ENCODE peak calls at places on chromosome 4, in eight cellular contexts. One of them, this sample, is unnamed.

GRCh38 chr4:124276461-124276860 is 436.1 kb downstream of the ANKRD50 start:
- DNase-seq in GM12865: no peak
- DNase-seq in heart left ventricle: no peak
- DNase-seq in NCI-H510A: no peak
- DNase-seq in left lung: no peak
- DNase-seq in stimulated activated CD8-positive, alpha-beta memory T cell treated with anti-CD3 and anti-CD28 coated beads, Interleukin-7, amount 100 ng/mL, for 1 hour: no peak
- DNase-seq in NCI-H2107: no peak
- DNase-seq in upper lobe of right lung: no peak
- DNase-seq in this sample: peak; percentile 12

GRCh38 chr4:39353478-39354177 is 12.5 kb downstream of the RFC1 start:
- DNase-seq in GM12865: peak; percentile 81
- DNase-seq in heart left ventricle: no peak
- DNase-seq in upper lobe of right lung: no peak
- DNase-seq in stimulated activated CD8-positive, alpha-beta memory T cell treated with anti-CD3 and anti-CD28 coated beads, Interleukin-7, amount 100 ng/mL, for 1 hour: no peak
- DNase-seq in NCI-H510A: no peak
- DNase-seq in NCI-H2107: peak; percentile 3
- DNase-seq in left lung: no peak
- DNase-seq in this sample: peak; percentile 42

GRCh38 chr4:55378617-55379467 is 16.9 kb upstream of the TMEM165 start:
- DNase-seq in heart left ventricle: no peak
- DNase-seq in NCI-H510A: no peak
- DNase-seq in NCI-H2107: no peak
- DNase-seq in GM12865: no peak
- DNase-seq in upper lobe of right lung: no peak
- DNase-seq in left lung: peak; percentile 49
- DNase-seq in stimulated activated CD8-positive, alpha-beta memory T cell treated with anti-CD3 and anti-CD28 coated beads, Interleukin-7, amount 100 ng/mL, for 1 hour: no peak
- DNase-seq in this sample: peak; percentile 86

GRCh38 chr4:40586034-40586433 is 43.6 kb downstream of the RBM47 start:
- DNase-seq in left lung: no peak
- DNase-seq in NCI-H2107: no peak
- DNase-seq in GM12865: no peak
- DNase-seq in stimulated activated CD8-positive, alpha-beta memory T cell treated with anti-CD3 and anti-CD28 coated beads, Interleukin-7, amount 100 ng/mL, for 1 hour: no peak
- DNase-seq in NCI-H510A: no peak
- DNase-seq in upper lobe of right lung: no peak
- DNase-seq in heart left ventricle: no peak
- DNase-seq in this sample: no peak

GRCh38 chr4:136810626-136811025 is 721.7 kb downstream of the PCDH18 start:
- DNase-seq in stimulated activated CD8-positive, alpha-beta memory T cell treated with anti-CD3 and anti-CD28 coated beads, Interleukin-7, amount 100 ng/mL, for 1 hour: no peak
- DNase-seq in NCI-H2107: no peak
- DNase-seq in heart left ventricle: no peak
- DNase-seq in upper lobe of right lung: no peak
- DNase-seq in GM12865: no peak
- DNase-seq in left lung: no peak
- DNase-seq in NCI-H510A: no peak
- DNase-seq in this sample: peak; percentile 4

GRCh38 chr4:186021461-186022167 is 47.3 kb upstream of the TLR3 start:
- DNase-seq in left lung: no peak
- DNase-seq in stimulated activated CD8-positive, alpha-beta memory T cell treated with anti-CD3 and anti-CD28 coated beads, Interleukin-7, amount 100 ng/mL, for 1 hour: no peak
- DNase-seq in upper lobe of right lung: no peak
- DNase-seq in heart left ventricle: no peak
- DNase-seq in NCI-H2107: no peak
- DNase-seq in NCI-H510A: no peak
- DNase-seq in GM12865: peak; percentile 6
- DNase-seq in this sample: peak; percentile 32

GRCh38 chr4:18518098-18518497 is 496.5 kb upstream of the LCORL start:
- DNase-seq in heart left ventricle: no peak
- DNase-seq in upper lobe of right lung: no peak
- DNase-seq in NCI-H2107: no peak
- DNase-seq in GM12865: no peak
- DNase-seq in left lung: no peak
- DNase-seq in stimulated activated CD8-positive, alpha-beta memory T cell treated with anti-CD3 and anti-CD28 coated beads, Interleukin-7, amount 100 ng/mL, for 1 hour: no peak
- DNase-seq in NCI-H510A: no peak
- DNase-seq in this sample: no peak

GRCh38 chr4:53717064-53717549 is 125.8 kb upstream of the LNX1 start:
- DNase-seq in NCI-H2107: no peak
- DNase-seq in upper lobe of right lung: no peak
- DNase-seq in GM12865: no peak
- DNase-seq in left lung: no peak
- DNase-seq in stimulated activated CD8-positive, alpha-beta memory T cell treated with anti-CD3 and anti-CD28 coated beads, Interleukin-7, amount 100 ng/mL, for 1 hour: no peak
- DNase-seq in NCI-H510A: no peak
- DNase-seq in heart left ventricle: no peak
- DNase-seq in this sample: no peak

GRCh38 chr4:93444860-93445259 is 383.7 kb upstream of the ATOH1 start:
- DNase-seq in NCI-H2107: no peak
- DNase-seq in left lung: no peak
- DNase-seq in upper lobe of right lung: no peak
- DNase-seq in GM12865: no peak
- DNase-seq in heart left ventricle: no peak
- DNase-seq in stimulated activated CD8-positive, alpha-beta memory T cell treated with anti-CD3 and anti-CD28 coated beads, Interleukin-7, amount 100 ng/mL, for 1 hour: no peak
- DNase-seq in NCI-H510A: no peak
- DNase-seq in this sample: no peak

GRCh38 chr4:53706422-53707032 is 115.2 kb upstream of the LNX1 start:
- DNase-seq in NCI-H510A: peak; percentile 49
- DNase-seq in left lung: no peak
- DNase-seq in stimulated activated CD8-positive, alpha-beta memory T cell treated with anti-CD3 and anti-CD28 coated beads, Interleukin-7, amount 100 ng/mL, for 1 hour: no peak
- DNase-seq in heart left ventricle: no peak
- DNase-seq in GM12865: peak; percentile 75
- DNase-seq in upper lobe of right lung: no peak
- DNase-seq in NCI-H2107: no peak
- DNase-seq in this sample: peak; percentile 56

GRCh38 chr4:103272174-103272573 is 74.0 kb upstream of the CENPE start:
- DNase-seq in NCI-H2107: no peak
- DNase-seq in upper lobe of right lung: no peak
- DNase-seq in GM12865: no peak
- DNase-seq in stimulated activated CD8-positive, alpha-beta memory T cell treated with anti-CD3 and anti-CD28 coated beads, Interleukin-7, amount 100 ng/mL, for 1 hour: no peak
- DNase-seq in left lung: no peak
- DNase-seq in heart left ventricle: no peak
- DNase-seq in NCI-H510A: no peak
- DNase-seq in this sample: no peak

GRCh38 chr4:82630079-82630478 is 68.3 kb upstream of the TMEM150C start:
- DNase-seq in left lung: no peak
- DNase-seq in NCI-H2107: no peak
- DNase-seq in GM12865: no peak
- DNase-seq in heart left ventricle: no peak
- DNase-seq in stimulated activated CD8-positive, alpha-beta memory T cell treated with anti-CD3 and anti-CD28 coated beads, Interleukin-7, amount 100 ng/mL, for 1 hour: no peak
- DNase-seq in NCI-H510A: no peak
- DNase-seq in upper lobe of right lung: no peak
- DNase-seq in this sample: no peak

GRCh38 chr4:78551420-78552351 is at the start of gene ANXA3:
- DNase-seq in GM12865: no peak
- DNase-seq in NCI-H510A: peak; percentile 17
- DNase-seq in left lung: peak; percentile 76
- DNase-seq in stimulated activated CD8-positive, alpha-beta memory T cell treated with anti-CD3 and anti-CD28 coated beads, Interleukin-7, amount 100 ng/mL, for 1 hour: no peak
- DNase-seq in heart left ventricle: peak; percentile 60
- DNase-seq in NCI-H2107: no peak
- DNase-seq in upper lobe of right lung: peak; percentile 83
- DNase-seq in this sample: no peak

GRCh38 chr4:26032572-26033320 is 118.7 kb downstream of the SMIM20 start:
- DNase-seq in GM12865: no peak
- DNase-seq in NCI-H2107: no peak
- DNase-seq in upper lobe of right lung: no peak
- DNase-seq in NCI-H510A: no peak
- DNase-seq in stimulated activated CD8-positive, alpha-beta memory T cell treated with anti-CD3 and anti-CD28 coated beads, Interleukin-7, amount 100 ng/mL, for 1 hour: no peak
- DNase-seq in left lung: no peak
- DNase-seq in heart left ventricle: no peak
- DNase-seq in this sample: peak; percentile 84

GRCh38 chr4:93183589-93183988 is 645.0 kb upstream of the ATOH1 start:
- DNase-seq in GM12865: no peak
- DNase-seq in NCI-H510A: peak; percentile 41
- DNase-seq in heart left ventricle: no peak
- DNase-seq in left lung: no peak
- DNase-seq in NCI-H2107: no peak
- DNase-seq in stimulated activated CD8-positive, alpha-beta memory T cell treated with anti-CD3 and anti-CD28 coated beads, Interleukin-7, amount 100 ng/mL, for 1 hour: no peak
- DNase-seq in upper lobe of right lung: no peak
- DNase-seq in this sample: no peak

GRCh38 chr4:6019316-6020263 is 1.4 kb upstream of the C4orf50 start:
- DNase-seq in GM12865: peak; percentile 49
- DNase-seq in left lung: no peak
- DNase-seq in upper lobe of right lung: no peak
- DNase-seq in heart left ventricle: no peak
- DNase-seq in NCI-H510A: no peak
- DNase-seq in stimulated activated CD8-positive, alpha-beta memory T cell treated with anti-CD3 and anti-CD28 coated beads, Interleukin-7, amount 100 ng/mL, for 1 hour: no peak
- DNase-seq in NCI-H2107: peak; percentile 4
- DNase-seq in this sample: peak; percentile 44

GRCh38 chr4:41360214-41360910 is 103.6 kb downstream of the UCHL1 start:
- DNase-seq in GM12865: peak; percentile 8
- DNase-seq in NCI-H510A: peak; percentile 41
- DNase-seq in NCI-H2107: no peak
- DNase-seq in stimulated activated CD8-positive, alpha-beta memory T cell treated with anti-CD3 and anti-CD28 coated beads, Interleukin-7, amount 100 ng/mL, for 1 hour: no peak
- DNase-seq in left lung: peak; percentile 77
- DNase-seq in upper lobe of right lung: peak; percentile 91
- DNase-seq in heart left ventricle: peak; percentile 91
- DNase-seq in this sample: peak; percentile 80

GRCh38 chr4:6916587-6917444 is 7.2 kb downstream of the TBC1D14 start:
- DNase-seq in upper lobe of right lung: no peak
- DNase-seq in left lung: peak; percentile 82
- DNase-seq in NCI-H2107: no peak
- DNase-seq in heart left ventricle: no peak
- DNase-seq in stimulated activated CD8-positive, alpha-beta memory T cell treated with anti-CD3 and anti-CD28 coated beads, Interleukin-7, amount 100 ng/mL, for 1 hour: peak; percentile 33
- DNase-seq in NCI-H510A: no peak
- DNase-seq in GM12865: peak; percentile 53
- DNase-seq in this sample: no peak

GRCh38 chr4:88575222-88575621 is 17.1 kb upstream of the HERC3 start:
- DNase-seq in upper lobe of right lung: no peak
- DNase-seq in NCI-H2107: no peak
- DNase-seq in NCI-H510A: no peak
- DNase-seq in stimulated activated CD8-positive, alpha-beta memory T cell treated with anti-CD3 and anti-CD28 coated beads, Interleukin-7, amount 100 ng/mL, for 1 hour: no peak
- DNase-seq in GM12865: no peak
- DNase-seq in heart left ventricle: no peak
- DNase-seq in left lung: no peak
- DNase-seq in this sample: no peak

GRCh38 chr4:25838526-25838925 is 24.3 kb downstream of the SEL1L3 start:
- DNase-seq in NCI-H510A: no peak
- DNase-seq in upper lobe of right lung: no peak
- DNase-seq in NCI-H2107: no peak
- DNase-seq in heart left ventricle: no peak
- DNase-seq in left lung: no peak
- DNase-seq in GM12865: no peak
- DNase-seq in stimulated activated CD8-positive, alpha-beta memory T cell treated with anti-CD3 and anti-CD28 coated beads, Interleukin-7, amount 100 ng/mL, for 1 hour: no peak
- DNase-seq in this sample: no peak

GRCh38 chr4:159010563-159011260 is 92.2 kb upstream of the RAPGEF2 start:
- DNase-seq in NCI-H510A: no peak
- DNase-seq in upper lobe of right lung: peak; percentile 76
- DNase-seq in heart left ventricle: peak; percentile 70
- DNase-seq in stimulated activated CD8-positive, alpha-beta memory T cell treated with anti-CD3 and anti-CD28 coated beads, Interleukin-7, amount 100 ng/mL, for 1 hour: no peak
- DNase-seq in left lung: peak; percentile 74
- DNase-seq in NCI-H2107: no peak
- DNase-seq in GM12865: no peak
- DNase-seq in this sample: peak; percentile 19

GRCh38 chr4:970854-971520 is 2.4 kb downstream of the DGKQ start:
- DNase-seq in NCI-H510A: no peak
- DNase-seq in left lung: no peak
- DNase-seq in stimulated activated CD8-positive, alpha-beta memory T cell treated with anti-CD3 and anti-CD28 coated beads, Interleukin-7, amount 100 ng/mL, for 1 hour: no peak
- DNase-seq in heart left ventricle: no peak
- DNase-seq in upper lobe of right lung: no peak
- DNase-seq in GM12865: no peak
- DNase-seq in NCI-H2107: no peak
- DNase-seq in this sample: peak; percentile 11

GRCh38 chr4:148315049-148315448 is 127.2 kb downstream of the NR3C2 start:
- DNase-seq in GM12865: no peak
- DNase-seq in NCI-H510A: no peak
- DNase-seq in heart left ventricle: no peak
- DNase-seq in stimulated activated CD8-positive, alpha-beta memory T cell treated with anti-CD3 and anti-CD28 coated beads, Interleukin-7, amount 100 ng/mL, for 1 hour: no peak
- DNase-seq in upper lobe of right lung: no peak
- DNase-seq in left lung: no peak
- DNase-seq in NCI-H2107: no peak
- DNase-seq in this sample: peak; percentile 1

GRCh38 chr4:2258091-2259035 is 3.5 kb downstream of the MXD4 start:
- DNase-seq in stimulated activated CD8-positive, alpha-beta memory T cell treated with anti-CD3 and anti-CD28 coated beads, Interleukin-7, amount 100 ng/mL, for 1 hour: no peak
- DNase-seq in NCI-H510A: no peak
- DNase-seq in GM12865: no peak
- DNase-seq in heart left ventricle: peak; percentile 33
- DNase-seq in NCI-H2107: no peak
- DNase-seq in upper lobe of right lung: peak; percentile 59
- DNase-seq in left lung: peak; percentile 24
- DNase-seq in this sample: no peak

GRCh38 chr4:141659539-141659938 is 23.2 kb downstream of the IL15 start:
- DNase-seq in heart left ventricle: no peak
- DNase-seq in upper lobe of right lung: no peak
- DNase-seq in NCI-H2107: no peak
- DNase-seq in NCI-H510A: no peak
- DNase-seq in stimulated activated CD8-positive, alpha-beta memory T cell treated with anti-CD3 and anti-CD28 coated beads, Interleukin-7, amount 100 ng/mL, for 1 hour: no peak
- DNase-seq in GM12865: no peak
- DNase-seq in left lung: no peak
- DNase-seq in this sample: peak; percentile 39

GRCh38 chr4:126086041-126086440 is 771.3 kb downstream of the FAT4 start:
- DNase-seq in stimulated activated CD8-positive, alpha-beta memory T cell treated with anti-CD3 and anti-CD28 coated beads, Interleukin-7, amount 100 ng/mL, for 1 hour: no peak
- DNase-seq in GM12865: no peak
- DNase-seq in heart left ventricle: no peak
- DNase-seq in NCI-H510A: no peak
- DNase-seq in left lung: no peak
- DNase-seq in upper lobe of right lung: no peak
- DNase-seq in NCI-H2107: no peak
- DNase-seq in this sample: no peak

GRCh38 chr4:56787380-56787779 is 34.1 kb downstream of the SPINK2 start:
- DNase-seq in left lung: no peak
- DNase-seq in stimulated activated CD8-positive, alpha-beta memory T cell treated with anti-CD3 and anti-CD28 coated beads, Interleukin-7, amount 100 ng/mL, for 1 hour: no peak
- DNase-seq in upper lobe of right lung: no peak
- DNase-seq in NCI-H2107: no peak
- DNase-seq in NCI-H510A: peak; percentile 66
- DNase-seq in heart left ventricle: peak; percentile 45
- DNase-seq in GM12865: no peak
- DNase-seq in this sample: no peak

GRCh38 chr4:143406523-143406922 is 69.8 kb downstream of the GAB1 start:
- DNase-seq in upper lobe of right lung: no peak
- DNase-seq in GM12865: no peak
- DNase-seq in NCI-H2107: no peak
- DNase-seq in stimulated activated CD8-positive, alpha-beta memory T cell treated with anti-CD3 and anti-CD28 coated beads, Interleukin-7, amount 100 ng/mL, for 1 hour: no peak
- DNase-seq in heart left ventricle: peak; percentile 58
- DNase-seq in left lung: peak; percentile 49
- DNase-seq in NCI-H510A: no peak
- DNase-seq in this sample: peak; percentile 20

GRCh38 chr4:138686078-138686477 is 329.5 kb upstream of the NOCT start:
- DNase-seq in NCI-H510A: no peak
- DNase-seq in stimulated activated CD8-positive, alpha-beta memory T cell treated with anti-CD3 and anti-CD28 coated beads, Interleukin-7, amount 100 ng/mL, for 1 hour: no peak
- DNase-seq in upper lobe of right lung: no peak
- DNase-seq in left lung: no peak
- DNase-seq in GM12865: no peak
- DNase-seq in NCI-H2107: no peak
- DNase-seq in heart left ventricle: peak; percentile 65
- DNase-seq in this sample: no peak

GRCh38 chr4:106062452-106062875 is 167.2 kb downstream of the NPNT start:
- DNase-seq in NCI-H510A: no peak
- DNase-seq in GM12865: no peak
- DNase-seq in NCI-H2107: no peak
- DNase-seq in upper lobe of right lung: no peak
- DNase-seq in left lung: no peak
- DNase-seq in heart left ventricle: no peak
- DNase-seq in stimulated activated CD8-positive, alpha-beta memory T cell treated with anti-CD3 and anti-CD28 coated beads, Interleukin-7, amount 100 ng/mL, for 1 hour: no peak
- DNase-seq in this sample: peak; percentile 73

GRCh38 chr4:83255584-83255983 is 29.0 kb downstream of the COQ2 start:
- DNase-seq in NCI-H2107: no peak
- DNase-seq in heart left ventricle: no peak
- DNase-seq in stimulated activated CD8-positive, alpha-beta memory T cell treated with anti-CD3 and anti-CD28 coated beads, Interleukin-7, amount 100 ng/mL, for 1 hour: no peak
- DNase-seq in left lung: no peak
- DNase-seq in upper lobe of right lung: no peak
- DNase-seq in GM12865: no peak
- DNase-seq in NCI-H510A: no peak
- DNase-seq in this sample: peak; percentile 95

GRCh38 chr4:182653596-182653995 is 263.6 kb downstream of the DCTD start:
- DNase-seq in upper lobe of right lung: no peak
- DNase-seq in GM12865: no peak
- DNase-seq in stimulated activated CD8-positive, alpha-beta memory T cell treated with anti-CD3 and anti-CD28 coated beads, Interleukin-7, amount 100 ng/mL, for 1 hour: no peak
- DNase-seq in heart left ventricle: no peak
- DNase-seq in left lung: no peak
- DNase-seq in NCI-H2107: no peak
- DNase-seq in NCI-H510A: no peak
- DNase-seq in this sample: peak; percentile 11

This sample was measured in EL.